ENCODE peak calls at places on chromosome 22, in seven cellular contexts. Q, Y, H, L, F, O and M are unnamed samples.

GRCh38 chr22:50062509-50063135 is 4.5 kb upstream of the TTLL8 start:
- DNase-seq in Y (no peak), L (no peak), H (no peak), Q (no peak), O (no peak), F (no peak), M (no peak)

GRCh38 chr22:17974703-17975372 is 49.5 kb downstream of the MICAL3 start:
- DNase-seq in Y (peak; percentile 47), F (no peak), L (no peak), H (no peak), O (no peak), Q (no peak), M (no peak)

GRCh38 chr22:44181033-44181911 is 547 bp downstream of the PARVG start:
- DNase-seq in L (peak; percentile 48), H (no peak), Q (no peak), O (no peak), Y (no peak), F (peak; percentile 49), M (no peak)

GRCh38 chr22:31833930-31834329 is 80.1 kb downstream of the DEPDC5 start:
- DNase-seq in Y (no peak), F (no peak), O (no peak), L (no peak), H (no peak), Q (no peak), M (no peak)

GRCh38 chr22:30459206-30460052 is 12.4 kb downstream of the SEC14L3 start:
- DNase-seq in H (peak; percentile 44), O (no peak), Q (no peak), F (no peak), L (no peak), Y (peak; percentile 65), M (no peak)

GRCh38 chr22:42236268-42236667 is 34.2 kb downstream of the TCF20 start:
- DNase-seq in F (no peak), Y (no peak), O (no peak), Q (no peak), L (no peak), H (no peak), M (no peak)

GRCh38 chr22:31230871-31231621 is 18.9 kb downstream of the LIMK2 start:
- DNase-seq in H (peak; percentile 82), L (no peak), Q (peak; percentile 1), O (no peak), Y (peak; percentile 77), F (no peak), M (peak; percentile 56)

GRCh38 chr22:23047742-23048141 is 22.6 kb upstream of the GNAZ start:
- DNase-seq in Q (no peak), H (no peak), O (no peak), F (no peak), Y (no peak), L (no peak), M (no peak)

GRCh38 chr22:19723165-19723989 is at the start of gene GP1BB:
- DNase-seq in O (no peak), Y (peak; percentile 65), F (no peak), H (peak; percentile 32), Q (no peak), L (no peak), M (no peak)

GRCh38 chr22:38831166-38831945 is 12.5 kb downstream of the NPTXR start:
- DNase-seq in O (no peak), Q (no peak), H (peak; percentile 84), L (no peak), F (no peak), Y (peak; percentile 45), M (no peak)

GRCh38 chr22:27474711-27475547 is 326.6 kb downstream of the MN1 start:
- DNase-seq in H (peak; percentile 89), L (no peak), Q (no peak), Y (peak; percentile 94), F (no peak), O (no peak), M (no peak)